ENCODE peak calls at places on chromosomes 2 and 18, in four cellular contexts. S is A549, B is K562, E is GM12878. X is an unnamed sample.

GRCh38 chr2:118835739-118836410 is 11.6 kb downstream of the EN1 start:
- DNase-seq in B (no peak), E (no peak), S (peak; percentile 38), X (no peak)

GRCh38 chr2:101119431-101119830 is 31.8 kb downstream of the TBC1D8 start:
- DNase-seq in E (no peak), S (no peak), B (no peak), X (no peak)

GRCh38 chr18:13703899-13704298 is 22.5 kb downstream of the FAM210A start:
- DNase-seq in S (no peak), B (no peak), E (no peak), X (no peak)

GRCh38 chr18:7349181-7349837 is 118.4 kb downstream of the LRRC30 start:
- DNase-seq in S (no peak), B (no peak), E (no peak), X (no peak)

GRCh38 chr2:110204408-110205385 is at the start of gene NPHP1:
- DNase-seq in E (peak; percentile 24), B (peak; percentile 94), S (peak; percentile 82), X (peak; percentile 96)

GRCh38 chr2:164061129-164061746 is 325.4 kb upstream of the FIGN start:
- DNase-seq in B (peak; percentile 15), E (peak; percentile 13), S (peak; percentile 5), X (peak; percentile 14)

GRCh38 chr18:35324926-35325655 is 19.1 kb downstream of the ZNF24 start:
- DNase-seq in S (no peak), E (no peak), B (no peak), X (no peak)

GRCh38 chr2:127421871-127422618 is 3.8 kb downstream of the PROC start:
- DNase-seq in B (no peak), E (no peak), S (no peak), X (no peak)

GRCh38 chr2:8154936-8155335 is 526.9 kb upstream of the ID2 start:
- DNase-seq in B (no peak), E (no peak), S (no peak), X (no peak)

GRCh38 chr2:227454323-227454860 is 17.6 kb upstream of the AGFG1 start:
- DNase-seq in E (no peak), B (no peak), S (no peak), X (no peak)
- TF ChIP-seq EP300 in E (no peak), B (no peak), S (no peak), X (no peak)

GRCh38 chr2:155218292-155218924 is 519.9 kb downstream of the KCNJ3 start:
- DNase-seq in E (no peak), B (no peak), S (no peak), X (no peak)

GRCh38 chr2:155218945-155219344 is 520.5 kb downstream of the KCNJ3 start:
- DNase-seq in B (no peak), E (no peak), S (no peak), X (no peak)

DNA sequence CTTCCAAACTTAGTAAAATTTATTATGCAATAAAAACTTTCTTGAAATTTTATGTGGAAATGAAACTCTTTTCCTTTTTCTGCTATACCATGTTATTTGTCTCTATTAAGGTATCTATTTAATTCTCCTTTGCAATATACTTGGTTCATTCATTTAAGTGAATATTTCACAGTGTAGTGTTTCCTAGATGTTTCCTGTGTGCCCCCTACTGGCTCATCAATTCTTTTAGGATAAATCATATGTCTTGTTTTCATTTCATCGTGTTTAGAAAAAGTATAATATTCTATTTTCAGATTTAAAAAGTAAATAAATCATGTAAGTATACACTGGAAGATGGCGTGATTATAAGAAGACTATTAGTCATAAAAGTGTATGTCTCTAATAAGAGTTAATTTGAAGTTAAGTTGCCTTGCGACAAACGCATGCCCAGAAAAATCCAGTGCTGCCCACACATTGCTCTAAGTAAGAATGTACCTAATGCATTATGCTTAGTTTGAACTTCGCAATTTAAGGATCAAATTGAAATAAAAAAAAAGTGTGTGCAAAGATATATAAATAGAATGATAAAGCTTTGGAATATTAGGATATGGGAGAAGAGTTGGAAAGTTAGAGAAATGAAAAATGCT is 525.4 kb downstream of the KCNJ3 start:
- DNase-seq in E (no peak), B (no peak), S (peak; percentile 1), X (peak; percentile 9)
- TF ChIP-seq RCOR1 in E (no peak), B (no peak), S (no peak), X (no peak)

DNA sequence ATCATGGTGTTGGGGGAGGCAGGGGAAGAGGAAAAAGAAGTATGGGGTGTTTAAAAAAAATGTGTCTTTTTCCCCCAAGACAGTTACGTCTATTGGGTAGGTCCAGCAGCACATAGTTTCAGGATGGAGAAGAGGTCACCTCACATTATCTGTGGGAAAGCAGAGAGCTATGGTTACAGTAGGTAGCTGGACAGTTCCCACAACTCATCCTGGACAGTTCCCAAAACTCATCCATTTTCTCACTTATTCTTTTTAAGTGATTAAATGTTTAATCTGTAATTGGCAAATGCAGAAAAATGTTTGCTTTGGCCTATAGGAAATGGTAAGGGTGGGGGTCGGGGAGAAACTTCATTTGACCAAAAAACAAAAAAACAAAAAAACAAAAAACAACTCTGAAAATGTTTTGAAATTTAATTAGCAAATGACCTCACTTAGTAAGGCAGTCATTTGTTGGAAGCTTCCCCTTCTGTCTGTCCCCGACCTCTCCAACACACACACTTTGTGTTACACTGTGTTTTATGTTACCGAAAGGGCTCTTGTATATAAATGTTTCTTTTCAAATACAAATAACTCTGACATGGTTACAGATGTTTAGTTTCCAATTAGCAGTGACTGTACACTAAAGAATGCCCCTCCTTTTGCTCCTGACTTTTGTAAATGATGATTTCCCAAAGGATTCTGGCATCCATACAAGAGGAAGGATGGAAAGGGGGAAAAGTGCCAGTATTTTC is 173.3 kb upstream of the ZFP36L2 start:
- DNase-seq in B (no peak), S (no peak), E (no peak), X (peak; percentile 16)
- TF ChIP-seq EP300 in B (no peak), S (no peak), E (no peak), X (peak; percentile 82)

DNA sequence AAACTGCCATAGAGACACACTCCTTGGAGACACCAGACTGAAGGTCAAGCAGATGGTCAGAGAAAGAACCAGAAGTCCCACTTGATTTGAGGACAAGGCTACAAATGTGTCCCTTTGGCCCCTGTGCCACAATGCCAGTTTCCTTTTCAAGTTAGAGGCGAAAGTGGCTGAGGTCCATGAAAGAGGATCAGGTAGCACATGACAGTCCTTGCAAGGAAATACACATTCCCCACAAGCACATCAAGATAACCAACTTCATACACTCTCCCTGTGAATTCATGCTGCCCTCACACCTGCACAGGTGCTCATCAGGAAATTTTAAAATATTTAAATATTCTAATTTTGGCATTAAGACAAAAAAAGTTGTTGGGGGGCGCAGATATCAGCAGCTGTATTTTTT is 218.6 kb downstream of the TCF4 start:
- DNase-seq in B (no peak), S (no peak), E (no peak), X (no peak)
- TF ChIP-seq RCOR1 in B (no peak), S (no peak), E (no peak), X (no peak)

DNA sequence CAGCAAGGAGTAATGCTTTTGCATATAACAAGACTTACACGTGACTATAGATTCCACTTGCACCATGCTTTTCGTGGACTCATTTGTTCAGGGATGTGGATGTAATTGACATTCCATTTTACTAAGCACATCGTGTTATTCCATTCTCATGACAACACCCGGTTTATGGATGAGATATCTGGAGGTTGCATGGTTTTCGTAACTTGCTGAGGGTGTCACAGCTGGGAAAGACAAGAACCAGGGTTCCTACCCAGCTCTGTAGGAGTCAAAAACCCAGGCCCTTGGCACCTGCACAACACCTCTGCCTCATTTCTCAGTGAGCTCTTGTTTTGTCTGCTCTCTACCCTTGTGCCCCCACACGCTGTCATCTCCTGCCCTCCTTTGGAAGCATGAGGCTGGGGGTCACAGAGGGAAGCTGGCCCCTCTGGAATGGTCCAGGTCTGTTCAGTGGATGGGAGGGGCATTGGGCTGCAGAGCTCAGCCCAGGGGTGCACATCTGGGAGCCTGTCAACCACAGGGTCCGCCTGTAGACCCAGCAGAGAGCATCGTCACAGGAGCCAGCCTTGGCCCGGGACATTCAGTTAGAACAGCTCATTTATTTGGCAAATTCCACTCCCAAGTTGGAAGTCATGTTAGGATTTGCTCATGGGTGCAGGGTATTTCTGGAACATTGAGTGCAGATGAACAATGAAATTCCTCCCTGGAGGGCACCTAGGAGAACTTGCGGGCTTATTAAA is 120.1 kb upstream of the TWIST2 start:
- DNase-seq in B (no peak), E (no peak), S (no peak), X (no peak)
- TF ChIP-seq EP300 in B (no peak), E (no peak), S (no peak), X (peak; percentile 44)

DNA sequence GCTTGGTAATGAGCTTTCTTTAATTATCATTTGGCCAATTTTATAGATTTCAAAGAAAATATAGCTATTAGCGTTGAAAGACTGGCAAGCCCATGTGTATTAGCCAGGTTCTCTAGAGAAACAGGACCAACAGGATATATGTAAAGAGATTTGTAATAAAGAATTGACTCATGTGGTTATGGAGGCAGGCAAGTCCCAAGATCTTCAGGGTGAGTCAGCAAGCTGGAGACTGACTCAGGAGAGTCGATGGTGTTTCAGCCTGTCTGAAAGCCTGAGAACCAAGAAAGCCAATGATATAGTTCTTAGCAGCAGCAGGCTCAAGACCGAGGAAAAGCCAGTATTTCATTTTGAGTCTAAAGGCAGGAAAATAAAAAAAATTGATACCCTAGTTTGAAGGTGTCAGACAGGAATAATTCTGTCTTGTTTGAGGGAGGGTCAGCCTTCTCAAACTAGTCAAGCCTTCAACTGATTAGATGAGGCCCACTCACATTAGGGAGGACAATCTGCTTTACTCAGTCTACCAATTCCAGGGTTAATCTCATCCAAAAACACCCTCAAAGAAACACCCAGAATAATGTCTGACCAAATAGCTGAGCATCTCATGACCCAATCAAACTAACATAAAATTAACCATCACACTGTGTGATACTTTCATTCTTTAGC is 78.3 kb upstream of the CRIM1 start:
- DNase-seq in E (no peak), S (no peak), B (no peak), X (no peak)
- TF ChIP-seq RCOR1 in E (no peak), S (no peak), B (no peak), X (no peak)

GRCh38 chr2:154963509-154963908 is 265.0 kb downstream of the KCNJ3 start:
- DNase-seq in E (no peak), S (no peak), B (no peak), X (no peak)
- TF ChIP-seq EP300 in E (no peak), S (no peak), B (no peak), X (no peak)

DNA sequence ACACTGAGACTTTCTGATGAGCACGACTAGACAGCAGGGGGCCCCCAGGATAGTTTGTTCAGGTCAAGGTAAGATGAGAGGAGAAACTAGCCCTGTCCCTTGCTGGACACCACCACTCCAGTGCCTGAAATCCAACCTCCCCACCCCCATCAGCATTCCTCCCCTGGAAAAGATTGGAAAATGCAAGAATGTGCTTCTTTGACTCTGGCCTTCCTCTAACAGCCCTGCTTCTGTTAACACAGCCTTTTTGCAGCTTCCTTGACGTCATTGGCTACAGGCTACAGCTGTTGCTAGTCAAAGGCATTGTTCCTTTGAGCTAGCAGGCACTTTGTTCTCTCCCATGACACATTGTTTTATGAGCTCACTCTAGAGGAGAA is 20.1 kb upstream of the LTBP1 start:
- DNase-seq in B (no peak), E (no peak), S (no peak), X (no peak)
- TF ChIP-seq RCOR1 in B (no peak), E (no peak), S (no peak), X (no peak)

GRCh38 chr2:122960727-122961641 is 1064.1 kb upstream of the CNTNAP5 start:
- DNase-seq in B (no peak), S (no peak), E (no peak), X (no peak)
- TF ChIP-seq EP300 in B (no peak), S (no peak), E (no peak), X (no peak)